ENCODE peak calls at places on chromosomes 7 and 10, in five cellular contexts. Q, N, Y, C and U are unnamed samples.

GRCh38 chr10:84424731-84425165 is 96.4 kb downstream of the CCSER2 start:
- DNase-seq in Q (peak), N (peak), Y (peak), C (peak), U (peak)

GRCh38 chr7:8197994-8198698 is 63.8 kb downstream of the ICA1 start:
- DNase-seq in Q (no peak), N (no peak), Y (peak), C (no peak), U (no peak)

GRCh38 chr7:92717601-92717981 is 118.8 kb downstream of the CDK6 start:
- DNase-seq in Q (no peak), N (no peak), Y (no peak), C (no peak), U (no peak)

GRCh38 chr10:132520147-132520811 is 17.3 kb upstream of the INPP5A start:
- DNase-seq in Q (peak), N (no peak), Y (no peak), C (peak), U (peak)

GRCh38 chr10:80444646-80445319 is 9.3 kb upstream of the TSPAN14 start:
- DNase-seq in Q (peak), N (peak), Y (peak), C (peak), U (peak)

GRCh38 chr10:6130851-6131470 is 42.1 kb downstream of the RBM17 start:
- DNase-seq in Q (no peak), N (no peak), Y (no peak), C (no peak), U (no peak)

GRCh38 chr10:34272316-34272715 is 542.8 kb downstream of the PARD3 start:
- DNase-seq in Q (no peak), N (no peak), Y (no peak), C (no peak), U (no peak)

GRCh38 chr7:157056957-157057902 is 46.8 kb upstream of the MNX1 start:
- DNase-seq in Q (no peak), N (no peak), Y (no peak), C (no peak), U (no peak)

GRCh38 chr10:92573091-92573797 is 649 bp downstream of the IDE start:
- DNase-seq in Q (no peak), N (no peak), Y (peak), C (peak), U (no peak)

GRCh38 chr10:100357073-100357858 is 10.2 kb downstream of the SCD start:
- DNase-seq in Q (no peak), N (no peak), Y (no peak), C (no peak), U (no peak)

GRCh38 chr10:110459600-110459999 is 38.1 kb upstream of the DUSP5 start:
- DNase-seq in Q (no peak), N (no peak), Y (no peak), C (no peak), U (no peak)

GRCh38 chr10:78451592-78451991 is 417.9 kb downstream of the RPS24 start:
- DNase-seq in Q (no peak), N (no peak), Y (no peak), C (no peak), U (no peak)

GRCh38 chr10:26978531-26978930 is 117.8 kb upstream of the ABI1 start:
- DNase-seq in Q (no peak), N (no peak), Y (no peak), C (no peak), U (no peak)

GRCh38 chr10:110502851-110503301 is 5.2 kb downstream of the DUSP5 start:
- DNase-seq in Q (peak), N (no peak), Y (no peak), C (no peak), U (no peak)

GRCh38 chr7:108653526-108653925 is 83.9 kb downstream of the DNAJB9 start:
- DNase-seq in Q (no peak), N (no peak), Y (no peak), C (no peak), U (no peak)

GRCh38 chr7:138885383-138886147 is 87.6 kb upstream of the ATP6V0A4 start:
- DNase-seq in Q (no peak), N (no peak), Y (peak), C (no peak), U (no peak)
- TF ChIP-seq CTCF in Q (no peak), N (no peak), Y (no peak), C (no peak), U (no peak)

DNA sequence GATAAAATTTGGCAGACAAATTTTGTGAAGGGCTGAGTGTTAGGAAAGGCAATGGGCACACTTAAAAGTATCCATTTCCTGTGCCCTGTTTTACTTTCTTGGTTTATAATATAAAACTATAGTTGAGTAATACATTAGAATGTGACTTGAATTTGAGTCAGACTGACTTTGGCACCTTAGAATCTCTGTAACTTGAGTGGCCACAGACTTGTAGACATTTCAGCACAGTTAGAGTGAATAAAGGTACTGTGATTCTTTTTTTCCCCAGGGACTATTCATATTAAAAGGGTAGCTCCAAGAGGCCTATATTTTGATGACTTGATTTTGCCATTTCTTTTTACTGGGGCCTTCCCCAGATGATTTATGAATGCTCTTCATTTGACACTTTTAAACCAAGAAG is 22.4 kb downstream of the GBF1 start:
- DNase-seq in Q (no peak), N (no peak), Y (no peak), C (no peak), U (no peak)
- TF ChIP-seq CTCF in Q (no peak), N (no peak), Y (no peak), C (no peak), U (no peak)

DNA sequence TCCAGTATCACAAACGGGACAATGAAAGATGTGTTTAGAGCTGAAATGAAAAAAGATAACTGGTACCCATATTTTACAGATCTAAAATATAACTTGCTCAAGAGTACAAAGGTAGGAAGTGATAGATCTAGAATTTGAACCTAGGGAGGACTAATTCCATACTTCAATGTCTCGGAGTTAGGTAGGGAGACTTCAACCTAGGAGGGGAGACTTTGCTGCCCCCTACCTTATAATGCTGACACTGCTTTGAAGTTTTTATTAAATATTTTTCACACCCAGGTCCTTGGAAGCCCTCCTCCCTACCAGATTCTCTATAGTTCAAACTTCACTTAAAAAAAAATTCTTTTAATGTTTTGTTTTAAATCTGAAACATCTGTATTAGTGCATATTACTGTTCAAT is 58.0 kb downstream of the MICU1 start:
- DNase-seq in Q (no peak), N (peak), Y (no peak), C (no peak), U (no peak)
- TF ChIP-seq CTCF in Q (peak), N (peak), Y (peak), C (peak), U (peak)

GRCh38 chr7:142481548-142481947 is 223.7 kb upstream of the PRSS58 start:
- DNase-seq in Q (no peak), N (no peak), Y (no peak), C (no peak), U (no peak)

GRCh38 chr7:142477079-142477651 is 219.3 kb upstream of the PRSS58 start:
- DNase-seq in Q (no peak), N (no peak), Y (no peak), C (no peak), U (no peak)

GRCh38 chr7:142476077-142476476 is 218.2 kb upstream of the PRSS58 start:
- DNase-seq in Q (no peak), N (no peak), Y (no peak), C (no peak), U (no peak)

GRCh38 chr7:142482899-142483658 is 225.2 kb upstream of the PRSS58 start:
- DNase-seq in Q (no peak), N (no peak), Y (peak), C (no peak), U (peak)

DNA sequence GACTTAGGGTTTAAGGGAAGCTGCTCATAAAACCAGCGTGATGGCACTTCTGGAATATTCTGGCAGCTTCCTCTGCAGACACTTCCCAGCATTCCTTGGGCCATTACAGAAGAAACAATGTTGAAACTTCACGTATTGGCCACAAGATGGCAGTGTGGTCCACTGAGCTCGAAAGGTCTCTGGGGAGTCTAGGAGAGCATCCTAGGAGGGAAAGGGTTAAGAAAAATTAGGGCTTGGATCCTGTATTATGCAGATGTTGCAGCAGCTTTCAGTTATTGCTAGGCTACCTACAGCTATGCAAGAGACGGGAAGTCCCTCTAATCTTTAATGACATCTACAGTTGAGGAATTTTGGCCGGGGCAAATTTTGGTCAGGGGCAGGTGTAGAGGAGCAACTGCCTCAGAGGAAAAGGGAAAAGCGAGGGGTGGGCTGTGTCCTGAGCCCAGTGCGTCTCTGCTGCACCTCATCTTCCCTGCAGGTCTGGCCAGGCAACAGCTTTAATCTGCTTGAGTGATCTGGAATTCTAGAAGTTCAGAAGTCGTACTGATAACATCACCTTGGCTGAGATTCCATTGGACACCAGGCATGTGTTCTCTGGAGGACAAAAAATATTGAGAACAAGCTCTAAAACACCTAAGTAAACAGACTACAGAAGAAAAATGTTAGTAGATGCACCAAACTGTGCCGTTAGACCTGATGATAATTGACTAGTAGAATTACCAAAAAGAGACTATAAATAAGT is 220.8 kb upstream of the PRSS58 start:
- DNase-seq in Q (peak), N (no peak), Y (peak), C (no peak), U (peak)
- TF ChIP-seq CTCF in Q (peak), N (peak), Y (peak), C (peak), U (peak)

DNA sequence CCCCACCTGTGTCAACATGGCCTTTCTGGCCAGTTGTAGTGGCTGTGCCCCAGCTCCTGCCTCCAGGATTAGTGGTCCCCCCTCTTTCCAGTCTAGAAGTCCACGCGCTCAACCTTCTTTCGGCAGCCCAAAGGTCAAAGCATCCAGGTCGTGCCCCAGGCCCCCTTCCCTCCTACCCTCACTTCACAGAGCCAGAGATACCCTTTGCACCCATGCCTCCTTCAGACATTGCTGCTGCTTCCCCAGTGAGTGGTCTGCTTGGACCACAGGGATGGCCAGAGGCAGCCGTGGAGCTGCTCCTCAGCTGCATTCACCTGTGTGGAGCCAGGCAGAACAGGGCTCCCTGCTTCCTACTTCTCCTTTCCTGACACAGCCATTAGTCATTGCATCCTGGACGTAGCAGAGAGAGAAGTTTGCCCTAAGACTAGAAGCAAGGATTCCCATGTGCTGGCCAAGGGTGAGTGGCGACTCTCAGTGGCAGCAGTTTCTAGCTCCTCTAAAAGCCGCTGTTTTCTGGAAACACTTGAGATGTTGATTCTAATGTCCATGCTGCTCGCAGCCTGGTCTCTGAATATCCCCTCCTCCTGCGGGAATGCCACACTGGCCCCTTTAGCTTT is 243.1 kb upstream of the SHH start:
- DNase-seq in Q (peak), N (peak), Y (no peak), C (no peak), U (no peak)
- TF ChIP-seq CTCF in Q (no peak), N (no peak), Y (no peak), C (no peak), U (no peak)

DNA sequence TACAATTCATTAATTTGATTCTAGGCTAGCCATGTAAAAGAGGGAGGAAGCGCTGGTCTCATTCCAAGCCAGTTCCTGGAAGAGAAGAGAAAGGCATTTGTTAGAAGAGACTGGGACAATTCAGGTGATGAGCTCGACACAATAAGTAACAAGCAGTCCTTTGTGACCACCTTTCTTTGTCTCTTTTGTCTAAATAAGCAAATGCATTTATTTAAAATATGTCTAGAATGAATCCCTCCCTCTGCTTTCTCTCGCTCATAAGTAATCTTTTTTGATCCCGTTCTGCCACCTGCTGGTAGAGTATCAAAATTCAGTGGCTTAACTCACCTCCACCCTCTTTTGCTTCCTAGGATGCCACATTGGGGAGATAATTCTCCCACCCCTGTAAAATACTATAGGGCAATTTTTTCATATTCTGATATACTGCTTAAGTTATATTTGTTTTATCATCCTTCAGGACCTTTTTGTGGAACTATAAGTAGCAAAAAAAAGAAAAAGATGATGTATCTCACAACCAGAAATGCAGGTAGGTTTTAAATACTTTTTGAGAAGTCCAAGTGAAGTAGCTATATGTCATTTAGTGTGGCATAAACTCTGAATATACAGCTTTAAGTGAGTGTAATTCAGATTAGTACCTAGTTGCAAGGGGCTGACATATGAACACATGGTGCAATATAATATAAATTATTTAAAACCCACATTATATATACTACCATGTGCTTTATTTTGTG is 91.5 kb downstream of the GSDME start:
- DNase-seq in Q (no peak), N (peak), Y (peak), C (no peak), U (peak)
- TF ChIP-seq CTCF in Q (peak), N (peak), Y (peak), C (peak), U (peak)

GRCh38 chr7:137488038-137488437 is 144.5 kb upstream of the PTN start:
- DNase-seq in Q (no peak), N (no peak), Y (no peak), C (no peak), U (no peak)
- TF ChIP-seq CTCF in Q (no peak), N (no peak), Y (no peak), C (no peak), U (peak)

DNA sequence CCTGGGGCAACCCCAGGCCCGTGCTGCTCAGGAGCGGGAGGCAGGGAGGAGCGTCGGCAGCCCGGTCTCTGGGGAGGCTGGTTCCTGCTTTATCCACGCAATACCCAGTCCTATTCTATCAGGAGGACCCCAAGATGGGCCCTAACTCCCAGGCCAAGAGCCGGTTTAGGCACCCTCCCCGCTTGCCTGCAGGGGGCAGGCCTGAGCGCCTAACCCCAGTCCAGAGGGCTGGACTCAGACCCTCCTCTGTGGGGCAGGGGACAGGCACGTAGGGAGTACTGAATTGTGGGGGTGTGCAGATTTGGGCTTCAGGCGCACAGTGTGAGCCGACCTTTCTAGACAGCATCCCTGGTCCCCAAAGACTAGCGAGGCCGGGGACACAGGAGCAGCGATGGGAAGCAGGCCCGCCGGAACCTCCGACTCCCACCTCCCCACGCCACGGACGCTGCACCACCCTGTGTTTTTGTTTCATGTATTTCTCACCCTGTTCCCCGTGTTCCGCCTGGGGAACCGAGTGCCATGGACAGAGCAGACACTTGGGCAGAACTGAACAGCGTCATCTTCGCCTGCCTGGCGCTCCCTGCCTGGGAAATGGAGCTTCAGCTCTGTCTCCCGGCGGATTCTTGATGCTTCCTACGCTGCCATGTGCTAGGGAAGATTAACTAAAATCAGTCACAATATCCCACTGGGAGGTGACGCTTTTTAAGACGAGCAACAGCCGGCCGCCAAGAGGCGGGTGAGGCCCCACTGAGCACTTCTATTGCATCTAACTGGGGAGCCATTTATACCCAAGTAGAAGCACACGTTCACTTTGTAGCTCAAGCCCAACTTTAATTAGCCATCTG is 5.3 kb downstream of the NUDT1 start:
- DNase-seq in Q (no peak), N (no peak), Y (peak), C (peak), U (no peak)
- TF ChIP-seq CTCF in Q (peak), N (peak), Y (peak), C (peak), U (peak)

DNA sequence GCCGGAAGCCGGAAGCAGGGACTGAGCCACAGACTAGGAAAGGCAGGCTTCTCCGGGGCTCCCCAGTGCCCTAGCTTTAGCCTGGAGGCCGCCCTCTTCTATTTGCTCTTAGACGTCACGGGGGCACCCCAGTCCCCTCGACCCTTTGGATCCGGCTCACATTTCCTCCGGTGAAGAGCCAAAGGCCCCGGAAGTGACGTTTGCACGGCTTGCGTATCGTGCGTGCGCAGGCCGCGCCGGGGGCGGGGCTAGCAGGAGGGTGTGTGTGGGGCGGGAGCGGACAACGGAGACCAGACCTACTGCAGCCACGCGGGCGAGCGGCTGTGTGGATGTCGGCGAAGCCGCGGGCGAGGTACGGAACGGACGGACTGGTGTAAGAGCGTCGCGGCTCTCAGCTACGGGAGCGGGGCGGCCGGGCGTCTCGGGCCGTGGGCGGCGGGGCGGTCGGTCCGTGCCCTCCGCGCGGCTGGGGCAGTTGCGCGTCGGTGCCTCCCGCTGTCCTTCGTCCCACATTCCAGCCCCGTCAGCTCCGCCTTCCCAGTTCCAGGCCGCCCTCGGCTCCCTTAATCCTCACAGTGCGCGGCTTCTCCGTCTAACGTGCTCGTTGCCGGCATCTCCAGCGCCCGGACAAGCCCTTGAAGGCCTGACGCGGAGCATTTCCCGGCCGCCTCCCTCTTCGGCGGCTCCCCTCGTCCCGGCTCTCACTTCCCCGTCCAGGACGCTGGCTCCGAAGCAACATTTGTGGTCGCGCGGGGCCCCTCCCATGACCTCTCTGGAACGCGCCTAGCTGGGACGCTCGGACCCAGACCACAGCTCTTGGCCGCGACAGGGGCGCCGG is 25.8 kb downstream of the KCTD7 start:
- DNase-seq in Q (peak), N (peak), Y (peak), C (peak), U (peak)
- TF ChIP-seq CTCF in Q (no peak), N (no peak), Y (no peak), C (no peak), U (no peak)